ENCODE peak calls at places on chromosomes 7 and 10, in five cellular contexts. O, G, F, Q and W are unnamed samples.

GRCh38 chr10:122062831-122063674 is 74.1 kb downstream of the TACC2 start:
- DNase-seq in O (no peak), G (peak; percentile 93), Q (peak; percentile 47), F (no peak), W (peak; percentile 94)

GRCh38 chr7:48006866-48007265 is 22.0 kb downstream of the SUN3 start:
- DNase-seq in O (no peak), F (no peak), G (no peak), Q (no peak), W (no peak)

GRCh38 chr7:25288536-25289283 is 60.4 kb upstream of the NPVF start:
- DNase-seq in Q (no peak), F (no peak), G (no peak), O (no peak), W (no peak)

GRCh38 chr7:25843467-25843866 is 308.5 kb upstream of the NFE2L3 start:
- DNase-seq in O (no peak), Q (no peak), F (no peak), G (no peak), W (no peak)

GRCh38 chr10:92697663-92698511 is 8.1 kb downstream of the HHEX start:
- DNase-seq in Q (no peak), F (no peak), O (no peak), G (no peak), W (peak; percentile 72)

GRCh38 chr10:42997151-42997848 is 79.6 kb upstream of the RET start:
- DNase-seq in G (no peak), F (no peak), Q (no peak), O (no peak), W (peak; percentile 77)

GRCh38 chr10:48285710-48286109 is 11.2 kb upstream of the FRMPD2 start:
- DNase-seq in G (no peak), O (no peak), Q (no peak), F (no peak), W (no peak)

GRCh38 chr10:81820418-81820817 is 54.6 kb upstream of the NRG3 start:
- DNase-seq in Q (peak; percentile 57), G (no peak), F (no peak), O (no peak), W (peak; percentile 5)

DNA sequence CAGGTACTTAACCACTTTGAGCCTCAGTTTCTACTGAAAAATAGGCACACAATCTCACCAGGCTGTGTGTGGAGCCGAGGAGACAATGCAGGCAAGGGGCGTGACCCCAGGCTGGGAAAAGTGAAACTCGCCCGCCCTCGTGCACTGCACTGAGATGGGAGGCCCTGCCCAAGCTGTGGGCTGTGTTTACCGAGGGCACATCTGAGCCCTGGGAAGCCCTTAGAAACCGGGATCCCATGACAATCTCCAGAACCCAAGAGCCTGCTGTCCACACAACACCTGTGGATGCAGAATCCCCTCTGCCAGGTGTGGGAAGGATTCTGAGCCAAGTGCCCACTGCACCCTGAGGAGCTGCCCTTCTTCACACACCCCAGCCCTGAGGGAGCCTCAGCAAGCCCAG is 198.3 kb downstream of the GRID1 start:
- DNase-seq in G (no peak), F (no peak), Q (no peak), O (no peak), W (no peak)
- H3K4me2 ChIP-seq in G (no peak overlapping the region), F (no peak overlapping the region), Q (no peak overlapping the region), O (no peak overlapping the region), W (no peak overlapping the region)

GRCh38 chr7:126228356-126229061 is 1024.2 kb downstream of the GRM8 start:
- DNase-seq in O (no peak), F (no peak), Q (peak; percentile 51), G (no peak), W (no peak)
- H3K9me3 ChIP-seq in O (no peaks in the 10 kb centered on the region), F (no peaks in the 10 kb centered on the region), Q (no peaks in the 10 kb centered on the region), G (no peaks in the 10 kb centered on the region), W (no peaks in the 10 kb centered on the region)

GRCh38 chr10:45410489-45410806 is 36.4 kb downstream of the ALOX5 start:
- DNase-seq in F (no peak), Q (no peak), G (no peak), O (no peak), W (no peak)
- H2AFZ ChIP-seq in F (no peak overlapping the region), Q (peak overlapping the region; percentile 10), G (no peak overlapping the region), O (no peak overlapping the region), W (no peak overlapping the region)

GRCh38 chr7:157553256-157553655 is 216.5 kb downstream of the DNAJB6 start:
- DNase-seq in O (no peak), F (no peak), G (no peak), Q (no peak), W (peak; percentile 10)
- H3K4me2 ChIP-seq in O (no peak overlapping the region), F (no peak overlapping the region), G (no peak overlapping the region), Q (no peak overlapping the region), W (no peak overlapping the region)

GRCh38 chr10:63986536-63986935 is 465.3 kb downstream of the REEP3 start:
- DNase-seq in O (no peak), F (no peak), G (no peak), Q (no peak), W (no peak)
- H3K9me3 ChIP-seq in O (no peaks in the 10 kb centered on the region), F (no peaks in the 10 kb centered on the region), G (no peaks in the 10 kb centered on the region), Q (peaks cover 10% of the 10 kb centered on the region), W (no peaks in the 10 kb centered on the region)

DNA sequence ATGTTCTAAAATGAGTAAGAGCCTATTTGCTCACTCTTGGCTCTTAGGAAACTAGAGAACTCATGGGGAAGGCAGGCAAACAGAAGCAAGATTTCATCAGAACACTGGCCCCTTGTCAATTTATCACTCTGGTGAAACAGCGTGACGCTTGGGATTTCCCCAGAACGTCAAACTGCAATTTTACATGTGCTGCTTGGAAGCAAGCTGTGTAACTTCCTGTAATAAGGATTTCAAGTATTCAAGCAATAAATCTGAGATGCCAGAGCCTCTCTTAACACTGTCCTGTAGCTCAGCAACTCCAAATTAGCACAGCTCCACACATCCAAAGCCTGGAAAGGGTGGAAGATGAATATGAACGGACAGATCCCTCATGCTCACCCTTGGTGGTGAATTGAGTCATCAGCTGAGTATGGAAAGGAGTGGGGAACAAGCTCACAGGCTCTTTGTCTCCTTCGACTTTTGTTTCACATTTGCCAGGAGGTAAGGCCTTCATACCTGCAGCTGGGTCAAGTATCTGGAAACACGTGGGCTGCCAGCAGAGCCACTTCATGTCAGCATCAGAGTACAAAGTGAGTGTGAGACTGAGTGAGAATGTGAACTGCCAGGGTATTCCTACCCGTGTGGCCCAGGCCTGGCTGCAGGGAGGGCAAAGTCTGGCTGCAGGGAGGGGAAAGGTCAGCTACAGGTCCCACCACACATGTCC is 140.4 kb upstream of the NAMPT start:
- DNase-seq in O (no peak), G (peak; percentile 100), Q (no peak), F (peak; percentile 59), W (peak; percentile 89)
- H2AFZ ChIP-seq in O (no peak overlapping the region), G (no peak overlapping the region), Q (no peak overlapping the region), F (peak overlapping the region; percentile 83), W (peak overlapping the region; percentile 38)

DNA sequence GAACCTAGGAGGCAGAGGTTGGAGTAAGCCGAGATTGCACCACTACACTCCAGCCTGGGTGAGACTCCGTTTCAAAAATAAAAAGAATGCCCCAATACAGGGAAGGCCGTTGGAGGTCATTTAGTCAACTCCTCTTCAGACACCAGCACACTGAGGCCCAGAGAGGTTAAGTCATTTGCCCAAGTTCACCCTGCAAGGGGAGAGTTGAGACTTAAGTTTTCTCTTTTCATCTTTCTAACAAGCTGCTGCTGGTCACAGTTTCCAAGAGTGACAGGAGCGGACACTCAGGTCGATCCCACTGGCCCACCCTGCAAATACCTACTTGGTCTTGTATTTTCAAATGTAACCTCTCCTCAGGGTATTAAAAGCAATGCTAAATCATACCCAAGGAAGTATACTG is 30.4 kb upstream of the VCL start:
- DNase-seq in G (no peak), Q (no peak), O (no peak), F (no peak), W (no peak)
- H3K4me2 ChIP-seq in G (no peak overlapping the region), Q (peak overlapping the region; percentile 12), O (no peak overlapping the region), F (no peak overlapping the region), W (no peak overlapping the region)

GRCh38 chr7:71377062-71377461 is 245.1 kb downstream of the GALNT17 start:
- DNase-seq in Q (no peak), G (no peak), O (no peak), F (no peak), W (no peak)
- H3K9me3 ChIP-seq in Q (no peaks in the 10 kb centered on the region), G (no peaks in the 10 kb centered on the region), O (no peaks in the 10 kb centered on the region), F (peaks cover 10% of the 10 kb centered on the region), W (no peaks in the 10 kb centered on the region)

GRCh38 chr10:16952610-16953009 is 135.4 kb upstream of the RSU1 start:
- DNase-seq in G (no peak), O (no peak), F (no peak), Q (peak; percentile 23), W (no peak)
- H2AFZ ChIP-seq in G (no peak overlapping the region), O (no peak overlapping the region), F (no peak overlapping the region), Q (no peak overlapping the region), W (peak overlapping the region; percentile 7)